ENCODE peak calls at places on chromosomes 3 and 15, in nine cellular contexts. I, B, P, K, D, H, Z, Q and F are unnamed samples.

GRCh38 chr3:14289590-14290453 is 111.2 kb downstream of the LSM3 start:
- DNase-seq in Z (no peak), B (peak), D (no peak), K (no peak), I (peak), H (no peak), P (no peak), Q (no peak), F (no peak)

GRCh38 chr3:34206996-34207395 is 408.6 kb downstream of the PDCD6IP start:
- DNase-seq in P (no peak), H (no peak), I (no peak), D (no peak), Q (no peak), B (no peak), K (no peak), Z (no peak), F (no peak)

GRCh38 chr3:50251220-50251619 is 15.2 kb downstream of the GNAI2 start:
- DNase-seq in H (no peak), P (no peak), D (no peak), B (peak), I (peak), K (no peak), Q (peak), Z (no peak), F (no peak)

GRCh38 chr3:8982509-8982908 is 19.2 kb upstream of the RAD18 start:
- DNase-seq in H (no peak), K (no peak), D (no peak), B (no peak), I (peak), Q (no peak), Z (peak), P (no peak), F (no peak)

GRCh38 chr3:65497846-65498245 is 540.9 kb downstream of the MAGI1 start:
- DNase-seq in P (no peak), H (no peak), Z (no peak), K (no peak), I (no peak), B (no peak), Q (no peak), D (no peak), F (no peak)

GRCh38 chr3:52525666-52526065 is 8.0 kb downstream of the NT5DC2 start:
- DNase-seq in B (no peak), Z (no peak), D (no peak), K (no peak), H (peak), I (no peak), Q (no peak), P (no peak), F (no peak)

GRCh38 chr3:174035317-174035886 is 637.9 kb downstream of the NLGN1 start:
- DNase-seq in I (peak), Q (no peak), H (no peak), K (no peak), P (no peak), Z (no peak), B (no peak), D (no peak), F (no peak)

GRCh38 chr3:8500208-8500961 is 1.2 kb upstream of the LMCD1 start:
- DNase-seq in Z (no peak), P (no peak), H (no peak), I (peak), B (no peak), D (no peak), K (no peak), Q (no peak), F (no peak)

GRCh38 chr3:126481808-126482502 is 6.3 kb upstream of the ZXDC start:
- DNase-seq in B (no peak), D (peak), Z (no peak), K (no peak), H (peak), Q (no peak), I (peak), P (no peak), F (no peak)

GRCh38 chr15:67049351-67050044 is 15.9 kb upstream of the SMAD3 start:
- DNase-seq in Q (no peak), D (no peak), P (no peak), K (no peak), B (no peak), H (no peak), I (peak), Z (no peak), F (no peak)

GRCh38 chr3:40387001-40387894 is at the start of gene ENTPD3:
- DNase-seq in K (no peak), I (no peak), H (no peak), P (peak), B (no peak), D (no peak), Z (no peak), Q (peak), F (no peak)

GRCh38 chr3:195069501-195070251 is 201.3 kb downstream of the XXYLT1 start:
- DNase-seq in I (no peak), B (no peak), H (peak), Z (no peak), D (peak), K (no peak), P (no peak), Q (no peak), F (no peak)

GRCh38 chr3:188792788-188793187 is 379.0 kb upstream of the TPRG1 start:
- DNase-seq in Q (no peak), Z (no peak), H (no peak), K (no peak), B (no peak), D (no peak), P (no peak), I (no peak), F (no peak)

GRCh38 chr15:34753236-34753894 is 1.4 kb downstream of the GJD2 start:
- DNase-seq in H (no peak), P (no peak), Q (peak), K (no peak), D (no peak), Z (no peak), B (no peak), I (peak), F (peak)

GRCh38 chr15:91711384-91712082 is 142.0 kb upstream of the SLCO3A1 start:
- DNase-seq in I (no peak), Z (no peak), K (no peak), H (no peak), B (no peak), Q (no peak), P (no peak), D (no peak), F (no peak)

GRCh38 chr3:175430975-175431374 is 571.8 kb downstream of the NAALADL2 start:
- DNase-seq in H (no peak), Q (no peak), Z (no peak), I (no peak), B (no peak), P (no peak), D (no peak), K (no peak), F (no peak)

GRCh38 chr15:74046275-74046674 is 36.1 kb downstream of the GOLGA6A start:
- DNase-seq in D (no peak), Z (no peak), Q (no peak), K (no peak), B (no peak), P (no peak), I (no peak), H (no peak), F (no peak)

GRCh38 chr15:31342781-31343626 is 16.4 kb downstream of the KLF13 start:
- DNase-seq in H (no peak), B (no peak), Q (no peak), K (no peak), D (no peak), P (no peak), I (no peak), Z (no peak), F (no peak)

GRCh38 chr3:55522077-55522476 is 35.0 kb upstream of the WNT5A start:
- DNase-seq in H (no peak), Z (no peak), K (no peak), D (no peak), P (no peak), Q (no peak), I (no peak), B (no peak), F (no peak)

GRCh38 chr15:101470548-101471239 is 18.8 kb downstream of the PCSK6 start:
- DNase-seq in P (no peak), H (no peak), I (no peak), Z (no peak), B (no peak), Q (no peak), K (no peak), D (no peak), F (no peak)

GRCh38 chr3:157531771-157532170 is 28.6 kb upstream of the VEPH1 start:
- DNase-seq in I (peak), K (no peak), P (no peak), B (no peak), H (no peak), Z (no peak), D (no peak), Q (no peak), F (no peak)

GRCh38 chr15:91357011-91357410 is 257.0 kb downstream of the SV2B start:
- DNase-seq in I (no peak), D (no peak), K (no peak), P (no peak), Z (no peak), Q (no peak), H (no peak), B (no peak), F (no peak)

GRCh38 chr15:74055804-74056203 is 26.5 kb downstream of the GOLGA6A start:
- DNase-seq in Q (no peak), D (no peak), B (no peak), P (no peak), Z (no peak), K (no peak), I (no peak), H (no peak), F (no peak)

GRCh38 chr3:185225523-185225922 is 28.3 kb downstream of the EHHADH start:
- DNase-seq in P (no peak), D (no peak), K (no peak), Q (no peak), B (no peak), I (peak), H (no peak), Z (no peak), F (no peak)